ENCODE peak calls at places on chromosome 20, in four cellular contexts. A is tibial nerve, T is suprapubic skin, W is A549. N is an unnamed sample.

GRCh38 chr20:14919473-14920157 is 582.2 kb upstream of the FLRT3 start:
- DNase-seq in A (no peak), T (no peak), W (peak; percentile 40), N (no peak)

GRCh38 chr20:21237956-21238355 is 65.2 kb upstream of the XRN2 start:
- DNase-seq in A (no peak), T (no peak), W (no peak), N (no peak)

GRCh38 chr20:41830702-41831101 is 212.5 kb upstream of the CHD6 start:
- DNase-seq in A (no peak), T (no peak), W (no peak), N (no peak)

GRCh38 chr20:63311833-63312243 is 18.9 kb downstream of the COL20A1 start:
- DNase-seq in A (no peak), T (no peak), W (no peak), N (no peak)

GRCh38 chr20:14724465-14724864 is 387.1 kb upstream of the FLRT3 start:
- DNase-seq in A (no peak), T (no peak), W (no peak), N (no peak)

GRCh38 chr20:19019734-19020364 is 192.6 kb upstream of the SLC24A3 start:
- DNase-seq in A (no peak), T (no peak), W (no peak), N (no peak)

GRCh38 chr20:19098092-19098491 is 114.3 kb upstream of the SLC24A3 start:
- DNase-seq in A (no peak), T (no peak), W (no peak), N (no peak)

GRCh38 chr20:21006611-21007010 is 99.5 kb downstream of the LINC00237 start:
- DNase-seq in A (no peak), T (no peak), W (no peak), N (no peak)

GRCh38 chr20:58109126-58109880 is 119.2 kb downstream of the ANKRD60 start:
- DNase-seq in A (no peak), T (peak; percentile 68), W (peak; percentile 50), N (no peak)

GRCh38 chr20:59821201-59821600 is 112.2 kb downstream of the SYCP2 start:
- DNase-seq in A (peak; percentile 3), T (no peak), W (no peak), N (no peak)

GRCh38 chr20:40192083-40192482 is 497.0 kb downstream of the MAFB start:
- DNase-seq in A (no peak), T (no peak), W (no peak), N (no peak)

GRCh38 chr20:7980332-7981046 is 39.1 kb downstream of the TMX4 start:
- DNase-seq in A (no peak), T (no peak), W (peak; percentile 60), N (no peak)

GRCh38 chr20:829531-829930 is 4.0 kb upstream of the FAM110A start:
- DNase-seq in A (no peak), T (no peak), W (no peak), N (no peak)

GRCh38 chr20:24994470-24995368 is 2.2 kb upstream of the APMAP start:
- DNase-seq in A (peak; percentile 93), T (peak; percentile 86), W (peak; percentile 76), N (peak; percentile 71)

GRCh38 chr20:41717464-41717863 is 99.3 kb upstream of the CHD6 start:
- DNase-seq in A (no peak), T (no peak), W (no peak), N (no peak)

GRCh38 chr20:22861231-22861980 is 173.7 kb upstream of the SSTR4 start:
- DNase-seq in A (no peak), T (no peak), W (no peak), N (no peak)

GRCh38 chr20:17609978-17610377 is 40.1 kb downstream of the DSTN start:
- DNase-seq in A (no peak), T (no peak), W (no peak), N (no peak)
- H3K4me1 ChIP-seq in A (no peaks in the 10 kb centered on the region), T (peaks cover 40% of the 10 kb centered on the region), W (peaks cover 28% of the 10 kb centered on the region), N (peaks cover 15% of the 10 kb centered on the region)

GRCh38 chr20:32485126-32485769 is 99.9 kb downstream of the NOL4L start:
- DNase-seq in A (peak; percentile 93), T (no peak), W (peak; percentile 85), N (peak; percentile 75)
- TF ChIP-seq EP300 in A (peak; percentile 65), T (no peak), W (no peak), N (no peak)

DNA sequence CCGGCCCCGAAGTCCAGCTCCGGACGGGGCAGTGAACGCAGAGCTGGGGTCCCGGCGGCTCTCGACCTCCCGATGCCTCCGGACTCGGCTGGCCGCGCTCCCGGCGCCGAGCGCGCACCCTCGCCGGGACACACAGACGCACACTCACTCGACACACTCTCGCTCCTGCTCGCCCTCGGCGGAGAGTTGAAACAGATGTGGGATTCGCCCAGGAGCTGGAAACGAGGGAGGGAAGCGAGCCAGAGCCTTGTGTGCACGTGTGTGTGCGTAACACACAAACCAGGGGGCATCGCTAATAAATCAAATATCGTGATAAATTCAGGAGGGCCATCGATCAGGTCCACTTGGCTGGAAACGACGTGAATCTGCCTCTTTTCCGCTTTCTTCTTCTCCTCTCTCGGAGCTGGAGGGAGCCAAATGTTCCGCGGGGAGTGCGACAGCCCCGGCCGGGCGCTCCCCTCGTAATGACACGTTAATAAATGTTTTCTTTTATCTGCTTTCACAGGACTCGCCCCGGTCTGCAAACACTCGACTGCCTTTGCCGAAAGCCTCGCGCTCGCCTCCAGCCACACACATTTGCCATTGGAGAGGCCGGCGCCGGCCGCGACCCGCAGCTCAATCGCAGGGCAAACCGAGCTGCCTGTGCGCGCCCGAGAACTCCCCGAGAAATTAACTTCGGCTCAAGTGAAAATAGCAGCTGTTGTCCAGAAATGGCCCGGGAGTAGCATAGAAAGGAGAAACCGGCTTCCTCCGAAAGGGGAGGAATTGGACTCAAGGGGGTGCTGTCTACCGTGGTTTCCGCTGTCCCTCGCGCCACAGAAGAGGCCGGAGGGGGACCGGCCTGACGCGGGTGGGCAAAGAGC is 850 bp upstream of the SULF2 start:
- DNase-seq in A (peak; percentile 64), T (no peak), W (peak; percentile 80), N (peak; percentile 82)
- TF ChIP-seq CTCF in A (peak; percentile 55), T (peak; percentile 42), W (peak; percentile 82), N (peak; percentile 78)

GRCh38 chr20:46872315-46873211 is 22.1 kb upstream of the EYA2 start:
- DNase-seq in A (no peak), T (no peak), W (peak; percentile 16), N (no peak)
- H3K4me1 ChIP-seq in A (no peaks in the 10 kb centered on the region), T (no peaks in the 10 kb centered on the region), W (no peaks in the 10 kb centered on the region), N (no peaks in the 10 kb centered on the region)

DNA sequence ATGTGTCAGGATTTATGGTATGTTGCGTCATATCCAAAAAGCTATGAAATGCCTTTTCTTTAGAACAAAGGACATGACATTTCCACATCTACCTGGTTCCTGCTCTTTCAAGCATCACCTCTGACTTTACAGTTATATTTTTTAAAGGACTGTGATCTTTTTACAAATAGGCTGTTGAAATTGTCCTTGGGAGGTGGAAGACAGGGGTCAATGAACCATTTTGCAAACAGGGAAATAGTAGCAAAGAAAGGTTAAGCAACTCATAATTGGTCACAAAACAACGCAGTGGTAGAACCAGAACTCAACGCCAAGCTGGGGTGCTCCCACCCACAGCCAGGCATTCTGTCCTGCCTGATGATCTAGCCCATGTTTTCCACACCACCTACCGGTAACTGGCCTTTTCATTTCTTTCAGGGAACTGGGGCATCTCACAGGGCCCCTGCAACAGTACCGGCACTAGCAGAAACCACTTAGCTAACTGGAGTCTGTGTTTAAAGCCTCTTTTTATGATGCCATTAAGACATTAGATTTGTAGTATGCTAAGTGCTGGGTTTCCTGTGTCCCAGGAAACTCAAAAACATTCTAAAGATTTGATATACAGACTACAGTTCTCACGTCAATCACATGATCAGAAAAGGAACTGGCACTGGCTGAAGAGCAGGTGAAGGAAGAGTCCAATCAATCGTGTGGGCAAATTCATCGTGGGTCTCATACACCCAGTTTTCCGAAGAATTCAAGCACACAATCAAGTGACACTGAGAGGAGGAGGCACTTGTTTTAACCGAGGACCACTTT is 13.9 kb downstream of the ZNF217 start:
- DNase-seq in A (no peak), T (no peak), W (peak; percentile 65), N (no peak)
- TF ChIP-seq EP300 in A (no peak), T (no peak), W (peak; percentile 53), N (peak; percentile 7)

GRCh38 chr20:2750343-2751251 is 49.8 kb downstream of the CPXM1 start:
- DNase-seq in A (peak; percentile 61), T (peak; percentile 87), W (peak; percentile 71), N (peak; percentile 65)

GRCh38 chr20:2752631-2753455 is 47.6 kb downstream of the CPXM1 start:
- DNase-seq in A (no peak), T (peak; percentile 77), W (peak; percentile 75), N (peak; percentile 64)

GRCh38 chr20:2753456-2754040 is 46.9 kb downstream of the CPXM1 start:
- DNase-seq in A (no peak), T (peak; percentile 40), W (no peak), N (no peak)

GRCh38 chr20:2751347-2751867 is 49.0 kb downstream of the CPXM1 start:
- DNase-seq in A (no peak), T (peak; percentile 73), W (peak; percentile 48), N (no peak)

DNA sequence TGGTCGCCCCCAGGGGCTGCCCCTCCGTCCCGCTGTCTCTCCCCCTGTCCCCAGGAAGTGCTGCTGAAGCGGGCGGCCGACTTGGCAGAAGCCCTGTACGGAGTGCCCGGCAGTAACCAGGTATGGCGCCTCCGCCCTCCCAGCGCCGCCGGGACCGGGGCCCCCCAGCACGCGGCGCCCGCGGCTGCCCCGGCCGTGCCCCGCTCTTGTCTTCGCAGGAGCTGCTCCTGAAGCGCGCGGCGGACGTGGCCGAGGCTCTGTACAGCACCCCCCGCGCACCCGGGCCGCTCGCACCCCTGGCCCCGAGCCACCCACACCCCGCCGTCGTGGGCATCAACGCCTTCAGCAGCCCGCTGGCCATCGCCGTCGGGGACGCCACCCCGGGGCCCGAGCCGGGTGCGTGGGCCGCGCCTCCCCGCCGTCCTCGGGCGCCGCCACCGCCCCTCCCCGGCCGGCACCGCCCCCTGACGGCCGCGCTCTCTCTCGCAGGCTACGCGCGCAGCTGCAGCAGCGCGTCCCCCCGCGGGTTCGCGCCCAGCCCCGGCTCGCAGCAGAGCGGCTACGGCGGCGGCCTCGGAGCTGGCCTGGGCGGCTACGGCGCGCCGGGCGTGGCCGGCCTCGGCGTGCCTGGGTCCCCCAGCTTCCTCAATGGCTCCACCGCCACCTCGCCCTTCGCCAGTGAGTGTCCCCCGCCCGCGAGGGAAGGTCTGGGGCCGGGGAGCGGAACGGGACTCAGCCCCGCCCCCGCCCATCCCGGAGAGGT is 48.4 kb downstream of the CPXM1 start:
- DNase-seq in A (no peak), T (peak; percentile 78), W (peak; percentile 42), N (peak; percentile 44)
- TF ChIP-seq CTCF in A (no peak), T (peak; percentile 11), W (no peak), N (no peak)

GRCh38 chr20:50850721-50851286 is 55.9 kb downstream of the BCAS4 start:
- DNase-seq in A (no peak), T (no peak), W (no peak), N (no peak)

GRCh38 chr20:50852085-50852484 is 57.2 kb downstream of the BCAS4 start:
- DNase-seq in A (no peak), T (no peak), W (no peak), N (no peak)

GRCh38 chr20:50845566-50846211 is 50.8 kb downstream of the BCAS4 start:
- DNase-seq in A (no peak), T (no peak), W (no peak), N (no peak)

GRCh38 chr20:50848846-50849673 is 54.2 kb downstream of the BCAS4 start:
- DNase-seq in A (no peak), T (no peak), W (no peak), N (no peak)

GRCh38 chr20:50848341-50848808 is 53.5 kb downstream of the BCAS4 start:
- DNase-seq in A (no peak), T (no peak), W (no peak), N (peak; percentile 59)
- H3K4me1 ChIP-seq in A (no peaks in the 10 kb centered on the region), T (peaks cover 46% of the 10 kb centered on the region), W (peaks cover 15% of the 10 kb centered on the region), N (peaks cover 14% of the 10 kb centered on the region)

N was measured in ovary.